ENCODE peak calls at places on chromosomes 3 and 15, in eight cellular contexts. A is GM12864, P is A172, J is HFF-Myc, V is anterior cingulate cortex, G is iris pigment epithelial cell, B is RPMI7951, I is HuH-7.5. T is an unnamed sample.

GRCh38 chr3:146222204-146223046 is 28.5 kb downstream of the PLSCR4 start:
- DNase-seq in P (no peak), G (peak; percentile 68), J (no peak), A (no peak), V (no peak), I (peak; percentile 15), B (peak; percentile 1), T (peak; percentile 68)

GRCh38 chr15:72735111-72735510 is 48.4 kb downstream of the ADPGK start:
- DNase-seq in I (no peak), V (no peak), J (no peak), G (no peak), A (no peak), B (no peak), P (no peak), T (no peak)

GRCh38 chr15:39438795-39439577 is 141.9 kb upstream of the THBS1 start:
- DNase-seq in P (no peak), A (no peak), V (peak; percentile 10), J (no peak), G (no peak), I (no peak), B (no peak), T (no peak)

GRCh38 chr3:139328356-139328755 is 15.5 kb upstream of the MRPS22 start:
- DNase-seq in P (no peak), I (no peak), A (no peak), V (no peak), B (no peak), G (no peak), J (no peak), T (no peak)

GRCh38 chr3:69774029-69774428 is 34.8 kb downstream of the MITF start:
- DNase-seq in A (no peak), I (no peak), B (no peak), J (no peak), G (no peak), P (no peak), V (no peak), T (no peak)

GRCh38 chr3:141440942-141441341 is 45.9 kb upstream of the RASA2 start:
- DNase-seq in A (no peak), V (no peak), G (no peak), I (no peak), J (no peak), P (no peak), B (no peak), T (no peak)

GRCh38 chr3:127772273-127772672 is 50.0 kb downstream of the MGLL start:
- DNase-seq in V (no peak), P (no peak), G (no peak), I (no peak), A (no peak), B (no peak), J (no peak), T (no peak)

GRCh38 chr3:66825421-66825820 is 172.7 kb upstream of the KBTBD8 start:
- DNase-seq in I (no peak), G (no peak), V (no peak), B (no peak), A (no peak), J (no peak), P (no peak), T (no peak)

GRCh38 chr3:31576521-31576920 is 43.8 kb downstream of the STT3B start:
- DNase-seq in G (no peak), A (no peak), I (no peak), V (no peak), P (no peak), J (no peak), B (no peak), T (no peak)

GRCh38 chr15:35705030-35705884 is 159.3 kb upstream of the DPH6 start:
- DNase-seq in I (no peak), B (peak; percentile 23), G (no peak), J (no peak), V (no peak), A (no peak), P (no peak), T (no peak)

GRCh38 chr3:98695816-98696215 is 67.3 kb upstream of the ST3GAL6 start:
- DNase-seq in G (peak; percentile 72), A (no peak), P (peak; percentile 38), I (no peak), J (no peak), V (no peak), B (no peak), T (no peak)

GRCh38 chr3:25266677-25267076 is 161.4 kb upstream of the RARB start:
- DNase-seq in B (peak; percentile 25), J (no peak), P (no peak), A (no peak), V (no peak), I (no peak), G (no peak), T (peak; percentile 28)

GRCh38 chr15:22786868-22787698 is 639 bp downstream of the NIPA1 start:
- DNase-seq in V (no peak), I (peak; percentile 31), B (no peak), G (peak; percentile 49), P (no peak), A (no peak), J (no peak), T (peak; percentile 54)

GRCh38 chr15:64222573-64223361 is 59.9 kb upstream of the PPIB start:
- DNase-seq in B (no peak), P (no peak), A (no peak), G (peak; percentile 41), V (no peak), J (no peak), I (no peak), T (no peak)

T was measured in ELF-1.